ENCODE peak calls at places on chromosomes 2 and 18, in five cellular contexts. Q, K, N, D and F are unnamed samples.

GRCh38 chr2:173090291-173090877 is 14.7 kb downstream of the MAP3K20 start:
- DNase-seq in D (no peak), Q (no peak), K (peak; percentile 51), N (peak; percentile 51), F (peak; percentile 77)

GRCh38 chr2:45578056-45578843 is 32.8 kb downstream of the SRBD1 start:
- DNase-seq in K (no peak), Q (no peak), D (peak; percentile 43), N (peak; percentile 59), F (peak; percentile 59)

GRCh38 chr18:23191952-23192662 is 56.8 kb downstream of the CABLES1 start:
- DNase-seq in N (peak; percentile 34), D (no peak), Q (no peak), K (peak; percentile 77), F (no peak)

GRCh38 chr2:197254776-197255521 is 55.6 kb downstream of the ANKRD44 start:
- DNase-seq in Q (no peak), K (no peak), N (no peak), D (no peak), F (no peak)

GRCh38 chr2:162113088-162113770 is 38.8 kb downstream of the GCG start:
- DNase-seq in N (peak; percentile 67), Q (no peak), D (no peak), K (no peak), F (no peak)

GRCh38 chr2:55519908-55520885 is 679 bp downstream of the CFAP36 start:
- DNase-seq in D (peak; percentile 21), N (peak; percentile 71), Q (peak; percentile 32), K (no peak), F (peak; percentile 49)

GRCh38 chr2:220078439-220078838 is 451.0 kb downstream of the SLC4A3 start:
- DNase-seq in Q (no peak), K (no peak), N (no peak), D (no peak), F (no peak)

GRCh38 chr2:195622966-195623365 is 34.1 kb upstream of the SLC39A10 start:
- DNase-seq in N (no peak), D (no peak), Q (no peak), K (no peak), F (no peak)

GRCh38 chr2:82819936-82820335 is 1639.1 kb downstream of the SUCLG1 start:
- DNase-seq in D (no peak), Q (no peak), K (no peak), N (no peak), F (no peak)

GRCh38 chr2:204691911-204692510 is 146.7 kb downstream of the PARD3B start:
- DNase-seq in K (no peak), N (peak; percentile 76), Q (peak; percentile 53), D (peak; percentile 51), F (peak; percentile 93)

GRCh38 chr2:203812294-203813221 is 55.0 kb upstream of the CTLA4 start:
- DNase-seq in D (no peak), Q (no peak), K (no peak), N (no peak), F (no peak)

GRCh38 chr18:42174909-42175308 is 219.9 kb downstream of the PIK3C3 start:
- DNase-seq in D (no peak), Q (no peak), N (peak; percentile 72), K (no peak), F (peak; percentile 54)

GRCh38 chr2:29463181-29463900 is 348.1 kb downstream of the CLIP4 start:
- DNase-seq in D (no peak), Q (no peak), K (no peak), N (no peak), F (peak; percentile 27)

GRCh38 chr2:54429811-54430600 is 26.1 kb upstream of the SPTBN1 start:
- DNase-seq in Q (no peak), N (no peak), K (no peak), D (peak; percentile 13), F (no peak)

GRCh38 chr18:657311-657997 is at the start of gene TYMS:
- DNase-seq in K (peak; percentile 50), N (peak; percentile 92), D (peak; percentile 82), Q (peak; percentile 17), F (peak; percentile 79)

GRCh38 chr2:206115026-206115578 is 29.1 kb upstream of the INO80D start:
- DNase-seq in K (no peak), D (no peak), N (no peak), Q (no peak), F (no peak)

GRCh38 chr2:88517759-88518201 is 65.3 kb upstream of the FOXI3 start:
- DNase-seq in Q (no peak), N (peak; percentile 76), D (no peak), K (no peak), F (no peak)

GRCh38 chr18:45642802-45643201 is 27.5 kb downstream of the SLC14A2 start:
- DNase-seq in K (no peak), D (no peak), Q (no peak), N (peak; percentile 10), F (no peak)

GRCh38 chr2:234292205-234292954 is 204.5 kb downstream of the ARL4C start:
- DNase-seq in Q (no peak), D (peak; percentile 93), N (no peak), K (no peak), F (no peak)

GRCh38 chr18:37361223-37362157 is 204.1 kb downstream of the CELF4 start:
- DNase-seq in Q (no peak), D (no peak), N (peak; percentile 71), K (no peak), F (no peak)

GRCh38 chr2:200130762-200131166 is 175.4 kb downstream of the MAIP1 start:
- DNase-seq in K (no peak), N (no peak), Q (no peak), D (no peak), F (no peak)

GRCh38 chr18:7830468-7830867 is 263.4 kb downstream of the PTPRM start:
- DNase-seq in D (peak; percentile 50), N (no peak), Q (no peak), K (no peak), F (no peak)

GRCh38 chr2:185477452-185477851 is 261.2 kb upstream of the FSIP2 start:
- DNase-seq in D (no peak), N (no peak), Q (no peak), K (no peak), F (no peak)

GRCh38 chr2:172280820-172281454 is 146.4 kb upstream of the ITGA6 start:
- DNase-seq in Q (no peak), K (no peak), D (peak; percentile 4), N (no peak), F (no peak)

GRCh38 chr2:88596141-88596830 is 31.0 kb downstream of the EIF2AK3 start:
- DNase-seq in D (no peak), K (no peak), Q (no peak), N (peak; percentile 72), F (no peak)

GRCh38 chr2:234033885-234034284 is 16.6 kb upstream of the SPP2 start:
- DNase-seq in D (no peak), Q (no peak), K (no peak), N (no peak), F (no peak)

GRCh38 chr2:63015389-63015788 is 35.2 kb upstream of the OTX1 start:
- DNase-seq in Q (no peak), N (no peak), K (no peak), D (no peak), F (no peak)

GRCh38 chr2:64035067-64035942 is 16.1 kb upstream of the VPS54 start:
- DNase-seq in Q (no peak), D (no peak), N (no peak), K (no peak), F (no peak)

GRCh38 chr2:215218587-215219577 is 80.5 kb upstream of the ABCA12 start:
- DNase-seq in N (no peak), D (no peak), K (no peak), Q (no peak), F (peak; percentile 71)

GRCh38 chr2:4653989-4654388 is 950.6 kb downstream of the DCDC2C start:
- DNase-seq in Q (no peak), D (peak; percentile 77), K (no peak), N (no peak), F (no peak)

GRCh38 chr2:131520526-131520925 is 7.2 kb upstream of the CCDC74A start:
- DNase-seq in N (no peak), Q (no peak), K (peak; percentile 45), D (no peak), F (no peak)

GRCh38 chr2:109736177-109736827 is 57.8 kb upstream of the RGPD5 start:
- DNase-seq in K (no peak), Q (peak; percentile 63), N (peak; percentile 81), D (peak; percentile 1), F (peak; percentile 80)

DNA sequence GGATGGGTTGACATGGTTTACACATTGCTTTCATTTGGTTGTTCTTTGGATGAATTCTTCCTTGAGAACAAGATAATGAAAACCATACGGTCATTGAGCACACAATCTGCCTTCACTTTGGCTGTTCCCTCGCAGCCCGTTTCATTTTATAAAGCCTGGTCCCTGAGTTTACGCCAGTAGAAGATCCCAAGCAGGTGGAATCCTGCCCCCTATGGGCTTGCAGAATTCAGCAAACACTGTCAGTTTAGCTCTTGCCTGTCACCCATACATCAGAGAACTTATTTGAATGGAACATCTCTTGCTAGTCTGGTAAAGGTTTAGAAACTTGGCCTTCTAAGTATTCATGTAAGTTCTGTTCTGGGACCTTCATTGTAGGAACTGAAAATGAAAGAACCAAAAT is 666.4 kb upstream of the ZEB2 start:
- DNase-seq in D (peak; percentile 45), K (no peak), N (peak; percentile 76), Q (no peak), F (no peak)
- TF ChIP-seq CTCF in D (peak; percentile 62), K (no peak), N (peak; percentile 85), Q (no peak), F (no peak)

GRCh38 chr2:121699421-121700328 is 37.0 kb downstream of the NIFK start:
- DNase-seq in D (peak; percentile 40), N (peak; percentile 45), K (peak; percentile 84), Q (peak; percentile 9), F (no peak)
- H3K4me3 ChIP-seq in D (no peak overlapping the region), N (no peak overlapping the region), K (no peak overlapping the region), Q (no peak overlapping the region), F (no peak overlapping the region)

GRCh38 chr2:85178154-85178553 is 45.0 kb downstream of the TCF7L1 start:
- DNase-seq in D (no peak), N (no peak), K (no peak), Q (no peak), F (no peak)

GRCh38 chr2:85177031-85177824 is 44.0 kb downstream of the TCF7L1 start:
- DNase-seq in K (no peak), N (no peak), Q (no peak), D (no peak), F (no peak)

GRCh38 chr2:85174943-85175342 is 41.8 kb downstream of the TCF7L1 start:
- DNase-seq in N (no peak), K (peak; percentile 75), D (no peak), Q (no peak), F (no peak)

GRCh38 chr2:85173909-85174308 is 40.7 kb downstream of the TCF7L1 start:
- DNase-seq in K (peak; percentile 64), D (no peak), N (no peak), Q (no peak), F (no peak)

GRCh38 chr2:85175369-85176299 is 42.4 kb downstream of the TCF7L1 start:
- DNase-seq in Q (peak; percentile 15), N (peak; percentile 70), K (peak; percentile 68), D (no peak), F (peak; percentile 62)
- H3K27ac ChIP-seq in Q (no peak overlapping the region), N (peak overlapping the region; percentile 74), K (peak overlapping the region; percentile 96), D (no peak overlapping the region), F (peak overlapping the region; percentile 14)

GRCh38 chr2:71190959-71191943 is 35.7 kb downstream of the PAIP2B start:
- DNase-seq in N (no peak), K (no peak), Q (no peak), D (peak; percentile 13), F (peak; percentile 63)
- TF ChIP-seq CTCF in N (peak; percentile 65), K (peak; percentile 50), Q (no peak), D (peak; percentile 69), F (peak; percentile 51)

GRCh38 chr2:12300019-12300602 is 416.6 kb upstream of the TRIB2 start:
- DNase-seq in K (no peak), N (no peak), Q (peak; percentile 52), D (no peak), F (peak; percentile 56)
- H3K4me3 ChIP-seq in K (no peak overlapping the region), N (no peak overlapping the region), Q (no peak overlapping the region), D (no peak overlapping the region), F (no peak overlapping the region)